ENCODE peak calls at places on chromosomes 7 and 10, in nine cellular contexts. S is ureter; K is naive thymus-derived CD8-positive, alpha-beta T cell; E is colonic mucosa; R is fibroblast of pulmonary artery; Z is astrocyte; O is heart right ventricle; W is AG04450; P is AG08396. T is an unnamed sample.

GRCh38 chr7:77710861-77711260 is 14.6 kb downstream of the RSBN1L start:
- DNase-seq in S (no peak), K (no peak), E (no peak), R (no peak), Z (no peak), O (no peak), W (no peak), P (no peak), T (no peak)

GRCh38 chr10:128463991-128464755 is 337.9 kb upstream of the MKI67 start:
- DNase-seq in S (no peak), K (no peak), E (peak), R (peak), Z (peak), O (peak), W (peak), P (no peak), T (no peak)

GRCh38 chr10:88731296-88731695 is 25.2 kb downstream of the LIPK start:
- DNase-seq in S (no peak), K (no peak), E (peak), R (no peak), Z (no peak), O (no peak), W (no peak), P (no peak), T (no peak)

GRCh38 chr7:151736403-151736909 is 140.5 kb downstream of the PRKAG2 start:
- DNase-seq in S (peak), K (no peak), E (peak), R (peak), Z (peak), O (peak), W (peak), P (peak), T (peak)

GRCh38 chr10:81847675-81848074 is 27.3 kb upstream of the NRG3 start:
- DNase-seq in S (no peak), K (no peak), E (no peak), R (no peak), Z (no peak), O (no peak), W (no peak), P (no peak), T (no peak)

GRCh38 chr7:15764010-15764409 is 77.5 kb upstream of the MEOX2 start:
- DNase-seq in S (no peak), K (no peak), E (no peak), R (no peak), Z (no peak), O (no peak), W (no peak), P (no peak), T (no peak)

GRCh38 chr10:20839141-20839540 is 58.0 kb downstream of the NEBL start:
- DNase-seq in S (no peak), K (no peak), E (no peak), R (no peak), Z (peak), O (no peak), W (no peak), P (no peak), T (no peak)

GRCh38 chr7:152502813-152503790 is 67.3 kb upstream of the KMT2C start:
- DNase-seq in S (no peak), K (no peak), E (no peak), R (no peak), Z (no peak), O (no peak), W (no peak), P (no peak), T (no peak)

GRCh38 chr7:46015107-46015868 is 94.2 kb upstream of the IGFBP3 start:
- DNase-seq in S (no peak), K (no peak), E (peak), R (no peak), Z (no peak), O (peak), W (no peak), P (no peak), T (no peak)

T was measured in BJ.